ENCODE peak calls at places on chromosomes 11 and 22, in ten cellular contexts. One of them, this sample, is unnamed.

GRCh38 chr11:112753706-112754105 is 207.5 kb upstream of the NCAM1 start:
- DNase-seq in activated T-cell treated with anti-CD3 and anti-CD28 coated beads for 1 hour: no peak
- DNase-seq in globus pallidus: no peak
- DNase-seq in cerebellum: no peak
- DNase-seq in AML-193: no peak
- DNase-seq in Right ventricle myocardium inferior: no peak
- DNase-seq in nephron progenitor cell: no peak
- DNase-seq in endothelial cell: no peak
- DNase-seq in naive thymus-derived CD4-positive, alpha-beta T cell: no peak
- DNase-seq in COR-L47: no peak
- DNase-seq in this sample: no peak

GRCh38 chr11:124812876-124813275 is 12.7 kb upstream of the MSANTD2 start:
- DNase-seq in endothelial cell: no peak
- DNase-seq in nephron progenitor cell: no peak
- DNase-seq in Right ventricle myocardium inferior: no peak
- DNase-seq in COR-L47: no peak
- DNase-seq in globus pallidus: no peak
- DNase-seq in naive thymus-derived CD4-positive, alpha-beta T cell: no peak
- DNase-seq in activated T-cell treated with anti-CD3 and anti-CD28 coated beads for 1 hour: no peak
- DNase-seq in cerebellum: no peak
- DNase-seq in AML-193: no peak
- DNase-seq in this sample: no peak

GRCh38 chr11:14322510-14322909 is 36.5 kb downstream of the RRAS2 start:
- DNase-seq in globus pallidus: no peak
- DNase-seq in cerebellum: no peak
- DNase-seq in AML-193: no peak
- DNase-seq in naive thymus-derived CD4-positive, alpha-beta T cell: no peak
- DNase-seq in Right ventricle myocardium inferior: no peak
- DNase-seq in nephron progenitor cell: no peak
- DNase-seq in COR-L47: no peak
- DNase-seq in endothelial cell: no peak
- DNase-seq in activated T-cell treated with anti-CD3 and anti-CD28 coated beads for 1 hour: no peak
- DNase-seq in this sample: no peak

GRCh38 chr11:16186680-16187079 is 169.7 kb downstream of the SOX6 start:
- DNase-seq in AML-193: no peak
- DNase-seq in naive thymus-derived CD4-positive, alpha-beta T cell: no peak
- DNase-seq in Right ventricle myocardium inferior: no peak
- DNase-seq in COR-L47: no peak
- DNase-seq in globus pallidus: no peak
- DNase-seq in activated T-cell treated with anti-CD3 and anti-CD28 coated beads for 1 hour: no peak
- DNase-seq in cerebellum: no peak
- DNase-seq in nephron progenitor cell: no peak
- DNase-seq in endothelial cell: no peak
- DNase-seq in this sample: no peak

GRCh38 chr11:64650923-64651523 is 60.0 kb downstream of the SLC22A12 start:
- DNase-seq in globus pallidus: no peak
- DNase-seq in endothelial cell: peak
- DNase-seq in Right ventricle myocardium inferior: no peak
- DNase-seq in activated T-cell treated with anti-CD3 and anti-CD28 coated beads for 1 hour: no peak
- DNase-seq in COR-L47: no peak
- DNase-seq in nephron progenitor cell: peak
- DNase-seq in AML-193: peak
- DNase-seq in cerebellum: peak
- DNase-seq in naive thymus-derived CD4-positive, alpha-beta T cell: no peak
- DNase-seq in this sample: no peak

GRCh38 chr11:2562181-2562581 is 117.4 kb downstream of the KCNQ1 start:
- DNase-seq in cerebellum: no peak
- DNase-seq in nephron progenitor cell: no peak
- DNase-seq in naive thymus-derived CD4-positive, alpha-beta T cell: no peak
- DNase-seq in Right ventricle myocardium inferior: peak
- DNase-seq in activated T-cell treated with anti-CD3 and anti-CD28 coated beads for 1 hour: no peak
- DNase-seq in AML-193: no peak
- DNase-seq in endothelial cell: no peak
- DNase-seq in COR-L47: no peak
- DNase-seq in globus pallidus: peak
- DNase-seq in this sample: no peak

GRCh38 chr11:80815752-80816453 is 1375.1 kb upstream of the TENM4 start:
- DNase-seq in nephron progenitor cell: no peak
- DNase-seq in AML-193: no peak
- DNase-seq in COR-L47: no peak
- DNase-seq in endothelial cell: no peak
- DNase-seq in Right ventricle myocardium inferior: no peak
- DNase-seq in cerebellum: no peak
- DNase-seq in naive thymus-derived CD4-positive, alpha-beta T cell: no peak
- DNase-seq in globus pallidus: no peak
- DNase-seq in activated T-cell treated with anti-CD3 and anti-CD28 coated beads for 1 hour: no peak
- DNase-seq in this sample: no peak

GRCh38 chr22:44172370-44173108 is 8.2 kb upstream of the PARVG start:
- DNase-seq in activated T-cell treated with anti-CD3 and anti-CD28 coated beads for 1 hour: no peak
- DNase-seq in naive thymus-derived CD4-positive, alpha-beta T cell: no peak
- DNase-seq in nephron progenitor cell: no peak
- DNase-seq in cerebellum: peak
- DNase-seq in endothelial cell: no peak
- DNase-seq in Right ventricle myocardium inferior: peak
- DNase-seq in AML-193: peak
- DNase-seq in COR-L47: peak
- DNase-seq in globus pallidus: peak
- DNase-seq in this sample: no peak

GRCh38 chr22:28438183-28438778 is 241.4 kb downstream of the TTC28 start:
- DNase-seq in activated T-cell treated with anti-CD3 and anti-CD28 coated beads for 1 hour: no peak
- DNase-seq in endothelial cell: no peak
- DNase-seq in AML-193: no peak
- DNase-seq in globus pallidus: no peak
- DNase-seq in Right ventricle myocardium inferior: no peak
- DNase-seq in COR-L47: peak
- DNase-seq in cerebellum: no peak
- DNase-seq in naive thymus-derived CD4-positive, alpha-beta T cell: no peak
- DNase-seq in nephron progenitor cell: no peak
- DNase-seq in this sample: no peak

GRCh38 chr22:20000246-20001081 is 16.2 kb downstream of the ARVCF start:
- DNase-seq in activated T-cell treated with anti-CD3 and anti-CD28 coated beads for 1 hour: no peak
- DNase-seq in nephron progenitor cell: no peak
- DNase-seq in Right ventricle myocardium inferior: peak
- DNase-seq in endothelial cell: no peak
- DNase-seq in cerebellum: peak
- DNase-seq in naive thymus-derived CD4-positive, alpha-beta T cell: no peak
- DNase-seq in AML-193: no peak
- DNase-seq in COR-L47: no peak
- DNase-seq in globus pallidus: peak
- DNase-seq in this sample: no peak

GRCh38 chr22:19824197-19825015 is 30.3 kb downstream of the GNB1L start:
- DNase-seq in cerebellum: no peak
- DNase-seq in nephron progenitor cell: no peak
- DNase-seq in AML-193: no peak
- DNase-seq in naive thymus-derived CD4-positive, alpha-beta T cell: no peak
- DNase-seq in endothelial cell: peak
- DNase-seq in Right ventricle myocardium inferior: no peak
- DNase-seq in COR-L47: no peak
- DNase-seq in activated T-cell treated with anti-CD3 and anti-CD28 coated beads for 1 hour: no peak
- DNase-seq in globus pallidus: no peak
- DNase-seq in this sample: no peak

GRCh38 chr11:105211806-105212531 is 72.4 kb upstream of the CARD18 start:
- DNase-seq in cerebellum: no peak
- DNase-seq in nephron progenitor cell: no peak
- DNase-seq in naive thymus-derived CD4-positive, alpha-beta T cell: no peak
- DNase-seq in endothelial cell: no peak
- DNase-seq in Right ventricle myocardium inferior: no peak
- DNase-seq in activated T-cell treated with anti-CD3 and anti-CD28 coated beads for 1 hour: no peak
- DNase-seq in AML-193: no peak
- DNase-seq in globus pallidus: no peak
- DNase-seq in COR-L47: no peak
- DNase-seq in this sample: no peak

GRCh38 chr11:62400760-62401159 is 18.1 kb upstream of the SCGB1A1 start:
- DNase-seq in activated T-cell treated with anti-CD3 and anti-CD28 coated beads for 1 hour: no peak
- DNase-seq in COR-L47: no peak
- DNase-seq in nephron progenitor cell: no peak
- DNase-seq in endothelial cell: no peak
- DNase-seq in AML-193: no peak
- DNase-seq in cerebellum: peak
- DNase-seq in Right ventricle myocardium inferior: peak
- DNase-seq in naive thymus-derived CD4-positive, alpha-beta T cell: no peak
- DNase-seq in globus pallidus: peak
- DNase-seq in this sample: no peak

GRCh38 chr11:89203814-89204213 is 26.1 kb downstream of the TYR start:
- DNase-seq in activated T-cell treated with anti-CD3 and anti-CD28 coated beads for 1 hour: no peak
- DNase-seq in globus pallidus: no peak
- DNase-seq in AML-193: no peak
- DNase-seq in Right ventricle myocardium inferior: no peak
- DNase-seq in nephron progenitor cell: no peak
- DNase-seq in cerebellum: no peak
- DNase-seq in endothelial cell: no peak
- DNase-seq in naive thymus-derived CD4-positive, alpha-beta T cell: no peak
- DNase-seq in COR-L47: no peak
- DNase-seq in this sample: no peak

GRCh38 chr11:128595221-128595620 is 7.9 kb upstream of the ETS1 start:
- DNase-seq in nephron progenitor cell: no peak
- DNase-seq in AML-193: no peak
- DNase-seq in naive thymus-derived CD4-positive, alpha-beta T cell: no peak
- DNase-seq in endothelial cell: no peak
- DNase-seq in Right ventricle myocardium inferior: no peak
- DNase-seq in COR-L47: no peak
- DNase-seq in activated T-cell treated with anti-CD3 and anti-CD28 coated beads for 1 hour: no peak
- DNase-seq in cerebellum: no peak
- DNase-seq in globus pallidus: no peak
- DNase-seq in this sample: no peak

GRCh38 chr11:44903035-44903434 is 47.6 kb downstream of the TP53I11 start:
- DNase-seq in activated T-cell treated with anti-CD3 and anti-CD28 coated beads for 1 hour: no peak
- DNase-seq in cerebellum: no peak
- DNase-seq in Right ventricle myocardium inferior: no peak
- DNase-seq in nephron progenitor cell: no peak
- DNase-seq in endothelial cell: no peak
- DNase-seq in AML-193: no peak
- DNase-seq in naive thymus-derived CD4-positive, alpha-beta T cell: no peak
- DNase-seq in globus pallidus: no peak
- DNase-seq in COR-L47: no peak
- DNase-seq in this sample: no peak

GRCh38 chr22:19377565-19378361 is 53.8 kb downstream of the HIRA start:
- DNase-seq in COR-L47: no peak
- DNase-seq in activated T-cell treated with anti-CD3 and anti-CD28 coated beads for 1 hour: no peak
- DNase-seq in naive thymus-derived CD4-positive, alpha-beta T cell: no peak
- DNase-seq in globus pallidus: no peak
- DNase-seq in cerebellum: no peak
- DNase-seq in endothelial cell: no peak
- DNase-seq in AML-193: no peak
- DNase-seq in nephron progenitor cell: no peak
- DNase-seq in Right ventricle myocardium inferior: no peak
- DNase-seq in this sample: no peak

GRCh38 chr11:33515347-33515746 is 185.3 kb downstream of the C11orf91 start:
- DNase-seq in endothelial cell: no peak
- DNase-seq in globus pallidus: no peak
- DNase-seq in AML-193: no peak
- DNase-seq in COR-L47: no peak
- DNase-seq in Right ventricle myocardium inferior: no peak
- DNase-seq in naive thymus-derived CD4-positive, alpha-beta T cell: no peak
- DNase-seq in nephron progenitor cell: no peak
- DNase-seq in cerebellum: no peak
- DNase-seq in activated T-cell treated with anti-CD3 and anti-CD28 coated beads for 1 hour: no peak
- DNase-seq in this sample: no peak

GRCh38 chr22:20630873-20631617 is 123.6 kb downstream of the MED15 start:
- DNase-seq in AML-193: no peak
- DNase-seq in cerebellum: no peak
- DNase-seq in nephron progenitor cell: no peak
- DNase-seq in globus pallidus: no peak
- DNase-seq in endothelial cell: no peak
- DNase-seq in activated T-cell treated with anti-CD3 and anti-CD28 coated beads for 1 hour: no peak
- DNase-seq in COR-L47: no peak
- DNase-seq in naive thymus-derived CD4-positive, alpha-beta T cell: no peak
- DNase-seq in Right ventricle myocardium inferior: no peak
- DNase-seq in this sample: no peak

GRCh38 chr22:35961480-35961902 is 67.1 kb downstream of the RBFOX2 start:
- DNase-seq in activated T-cell treated with anti-CD3 and anti-CD28 coated beads for 1 hour: no peak
- DNase-seq in nephron progenitor cell: peak
- DNase-seq in cerebellum: peak
- DNase-seq in COR-L47: peak
- DNase-seq in Right ventricle myocardium inferior: peak
- DNase-seq in globus pallidus: peak
- DNase-seq in naive thymus-derived CD4-positive, alpha-beta T cell: no peak
- DNase-seq in endothelial cell: peak
- DNase-seq in AML-193: no peak
- DNase-seq in this sample: no peak

GRCh38 chr22:37148031-37148651 is 1.6 kb downstream of the IL2RB start:
- DNase-seq in globus pallidus: no peak
- DNase-seq in cerebellum: no peak
- DNase-seq in activated T-cell treated with anti-CD3 and anti-CD28 coated beads for 1 hour: no peak
- DNase-seq in nephron progenitor cell: no peak
- DNase-seq in COR-L47: no peak
- DNase-seq in AML-193: no peak
- DNase-seq in endothelial cell: no peak
- DNase-seq in naive thymus-derived CD4-positive, alpha-beta T cell: no peak
- DNase-seq in Right ventricle myocardium inferior: no peak
- DNase-seq in this sample: no peak

GRCh38 chr11:88179141-88179540 is 3.9 kb upstream of the RAB38 start:
- DNase-seq in nephron progenitor cell: no peak
- DNase-seq in endothelial cell: no peak
- DNase-seq in cerebellum: no peak
- DNase-seq in globus pallidus: no peak
- DNase-seq in AML-193: no peak
- DNase-seq in COR-L47: no peak
- DNase-seq in naive thymus-derived CD4-positive, alpha-beta T cell: no peak
- DNase-seq in Right ventricle myocardium inferior: no peak
- DNase-seq in activated T-cell treated with anti-CD3 and anti-CD28 coated beads for 1 hour: no peak
- DNase-seq in this sample: no peak

GRCh38 chr11:38593649-38594048 is 1995.6 kb upstream of the RAG2 start:
- DNase-seq in endothelial cell: no peak
- DNase-seq in AML-193: no peak
- DNase-seq in nephron progenitor cell: no peak
- DNase-seq in Right ventricle myocardium inferior: no peak
- DNase-seq in globus pallidus: no peak
- DNase-seq in COR-L47: no peak
- DNase-seq in naive thymus-derived CD4-positive, alpha-beta T cell: no peak
- DNase-seq in activated T-cell treated with anti-CD3 and anti-CD28 coated beads for 1 hour: no peak
- DNase-seq in cerebellum: no peak
- DNase-seq in this sample: no peak

GRCh38 chr11:86440305-86440716 is 65.6 kb downstream of the CCDC81 start:
- DNase-seq in nephron progenitor cell: no peak
- DNase-seq in Right ventricle myocardium inferior: no peak
- DNase-seq in globus pallidus: no peak
- DNase-seq in cerebellum: no peak
- DNase-seq in naive thymus-derived CD4-positive, alpha-beta T cell: no peak
- DNase-seq in COR-L47: no peak
- DNase-seq in AML-193: no peak
- DNase-seq in activated T-cell treated with anti-CD3 and anti-CD28 coated beads for 1 hour: no peak
- DNase-seq in endothelial cell: no peak
- DNase-seq in this sample: no peak

GRCh38 chr22:28064941-28065340 is 145.9 kb upstream of the PITPNB start:
- DNase-seq in naive thymus-derived CD4-positive, alpha-beta T cell: no peak
- DNase-seq in globus pallidus: no peak
- DNase-seq in endothelial cell: no peak
- DNase-seq in AML-193: no peak
- DNase-seq in COR-L47: no peak
- DNase-seq in Right ventricle myocardium inferior: no peak
- DNase-seq in cerebellum: no peak
- DNase-seq in nephron progenitor cell: no peak
- DNase-seq in activated T-cell treated with anti-CD3 and anti-CD28 coated beads for 1 hour: no peak
- DNase-seq in this sample: no peak

GRCh38 chr11:396948-397548 is 3.0 kb downstream of the PKP3 start:
- DNase-seq in naive thymus-derived CD4-positive, alpha-beta T cell: no peak
- DNase-seq in endothelial cell: no peak
- DNase-seq in COR-L47: no peak
- DNase-seq in activated T-cell treated with anti-CD3 and anti-CD28 coated beads for 1 hour: no peak
- DNase-seq in Right ventricle myocardium inferior: peak
- DNase-seq in nephron progenitor cell: no peak
- DNase-seq in AML-193: peak
- DNase-seq in globus pallidus: no peak
- DNase-seq in cerebellum: peak
- DNase-seq in this sample: peak

GRCh38 chr11:103845331-103845730 is 191.1 kb upstream of the DDI1 start:
- DNase-seq in nephron progenitor cell: no peak
- DNase-seq in endothelial cell: no peak
- DNase-seq in cerebellum: no peak
- DNase-seq in naive thymus-derived CD4-positive, alpha-beta T cell: no peak
- DNase-seq in globus pallidus: no peak
- DNase-seq in activated T-cell treated with anti-CD3 and anti-CD28 coated beads for 1 hour: no peak
- DNase-seq in Right ventricle myocardium inferior: no peak
- DNase-seq in AML-193: no peak
- DNase-seq in COR-L47: no peak
- DNase-seq in this sample: no peak

GRCh38 chr11:65900125-65900898 is at the start of gene FOSL1:
- DNase-seq in activated T-cell treated with anti-CD3 and anti-CD28 coated beads for 1 hour: peak
- DNase-seq in endothelial cell: peak
- DNase-seq in COR-L47: peak
- DNase-seq in globus pallidus: no peak
- DNase-seq in AML-193: peak
- DNase-seq in naive thymus-derived CD4-positive, alpha-beta T cell: peak
- DNase-seq in Right ventricle myocardium inferior: peak
- DNase-seq in cerebellum: peak
- DNase-seq in nephron progenitor cell: peak
- DNase-seq in this sample: peak